ENCODE peak calls at places on chromosomes 12 and 14, in five cellular contexts. L, Q, M, P and X are unnamed samples.

GRCh38 chr14:50002926-50003212 is 110.0 kb downstream of the ARF6 start:
- DNase-seq in L (no peak), M (no peak), Q (no peak), P (no peak), X (no peak)

GRCh38 chr14:65732112-65732511 is 319.6 kb downstream of the FUT8 start:
- DNase-seq in Q (no peak), P (no peak), M (no peak), L (no peak), X (peak)

GRCh38 chr12:87728936-87729593 is 300.1 kb downstream of the C12orf50 start:
- DNase-seq in L (no peak), Q (no peak), M (no peak), P (no peak), X (peak)

GRCh38 chr12:66087365-66087943 is 43.1 kb downstream of the LLPH start:
- DNase-seq in L (peak), M (peak), P (peak), Q (peak), X (peak)

GRCh38 chr14:39217214-39217879 is 16.4 kb upstream of the MIA2 start:
- DNase-seq in Q (no peak), L (no peak), P (no peak), M (no peak), X (no peak)

GRCh38 chr12:132423251-132424117 is 66.5 kb upstream of the FBRSL1 start:
- DNase-seq in Q (no peak), M (no peak), L (no peak), P (no peak), X (no peak)

GRCh38 chr12:55830601-55831406 is 1.4 kb upstream of the DNAJC14 start:
- DNase-seq in P (peak), L (peak), M (peak), Q (peak), X (peak)

GRCh38 chr14:80475074-80475473 is 263.8 kb upstream of the DIO2 start:
- DNase-seq in L (peak), Q (no peak), M (no peak), P (no peak), X (peak)

GRCh38 chr12:130626601-130627000 is 89.5 kb downstream of the RIMBP2 start:
- DNase-seq in M (no peak), Q (no peak), P (no peak), L (no peak), X (no peak)

GRCh38 chr14:55425091-55425490 is 13.5 kb upstream of the ATG14 start:
- DNase-seq in Q (no peak), L (no peak), M (no peak), P (no peak), X (no peak)

GRCh38 chr14:101584049-101584859 is 23.0 kb downstream of the DIO3 start:
- DNase-seq in M (no peak), Q (peak), P (peak), L (peak), X (peak)

GRCh38 chr12:77625441-77625840 is 205.3 kb upstream of the NAV3 start:
- DNase-seq in L (peak), P (peak), M (no peak), Q (no peak), X (peak)

GRCh38 chr14:21308132-21308478 is 28.2 kb downstream of the RPGRIP1 start:
- DNase-seq in Q (no peak), M (no peak), P (no peak), L (no peak), X (no peak)

GRCh38 chr14:72492196-72492595 is 401.7 kb downstream of the DPF3 start:
- DNase-seq in P (no peak), Q (no peak), M (no peak), L (no peak), X (no peak)

GRCh38 chr12:57229041-57229633 is 374 bp upstream of the SHMT2 start:
- DNase-seq in Q (no peak), P (no peak), M (no peak), L (peak), X (no peak)

GRCh38 chr12:46368138-46368537 is 4.4 kb downstream of the SLC38A2 start:
- DNase-seq in Q (no peak), P (peak), L (no peak), M (no peak), X (peak)

GRCh38 chr12:111687255-111687654 is 1.4 kb downstream of the ACAD10 start:
- DNase-seq in M (no peak), P (no peak), Q (no peak), L (no peak), X (peak)
- H3K4me3 ChIP-seq in M (no peak), P (no peak), Q (no peak), L (peak), X (no peak)

GRCh38 chr14:61255968-61256367 is 25.2 kb downstream of the TMEM30B start:
- DNase-seq in P (no peak), M (no peak), Q (no peak), L (no peak), X (no peak)

GRCh38 chr14:61250063-61250462 is 31.1 kb downstream of the TMEM30B start:
- DNase-seq in P (no peak), M (no peak), Q (no peak), L (no peak), X (no peak)

GRCh38 chr14:61254803-61255526 is 26.2 kb downstream of the TMEM30B start:
- DNase-seq in P (no peak), Q (no peak), M (no peak), L (no peak), X (no peak)

GRCh38 chr14:61252354-61253063 is 28.6 kb downstream of the TMEM30B start:
- DNase-seq in Q (peak), M (peak), P (peak), L (peak), X (peak)

DNA sequence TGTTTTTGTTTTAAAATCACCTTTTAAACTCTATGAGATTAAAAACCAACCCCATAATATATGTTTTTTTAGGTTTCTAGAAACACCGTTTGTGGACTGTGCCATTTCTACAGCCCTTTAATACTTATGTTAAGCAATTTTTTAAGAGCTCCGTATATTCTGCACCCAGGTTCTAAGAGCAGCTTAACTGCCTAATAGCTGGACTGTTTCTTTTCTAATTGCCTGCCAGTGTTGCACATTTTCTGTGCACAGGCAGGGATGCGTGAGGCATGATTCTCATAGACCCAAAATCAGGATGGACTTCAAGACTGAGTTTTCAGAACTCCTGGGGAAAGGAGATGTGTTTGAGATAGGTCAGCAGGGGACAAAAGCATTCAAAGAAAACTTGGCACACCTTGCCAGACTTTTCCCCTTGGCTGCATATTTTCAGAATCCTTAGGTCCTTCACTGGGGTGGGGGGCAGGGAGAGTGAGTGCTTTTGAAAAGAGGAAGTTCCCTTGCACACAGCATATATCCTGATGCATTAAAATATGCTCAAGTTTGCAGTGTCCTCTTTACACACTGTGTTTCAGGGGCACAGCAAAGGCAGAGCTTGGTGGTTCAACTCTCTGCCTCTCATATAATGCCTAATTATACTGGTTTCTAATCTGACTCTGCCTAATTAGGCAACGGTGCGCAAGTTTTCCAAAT is 27.9 kb downstream of the TMEM30B start:
- DNase-seq in M (no peak), Q (no peak), P (no peak), L (no peak), X (no peak)
- TF ChIP-seq CTCF in M (no peak), Q (no peak), P (no peak), L (no peak), X (no peak)

GRCh38 chr12:76346236-76346635 is 2.0 kb downstream of the BBS10 start:
- DNase-seq in P (peak), M (no peak), L (peak), Q (no peak), X (peak)

GRCh38 chr12:76348079-76348901 is at the start of gene BBS10:
- DNase-seq in P (peak), M (peak), Q (peak), L (peak), X (peak)

GRCh38 chr12:76345569-76345968 is 2.6 kb downstream of the BBS10 start:
- DNase-seq in P (no peak), Q (no peak), L (no peak), M (no peak), X (no peak)

GRCh38 chr12:76341436-76342030 is 6.7 kb downstream of the BBS10 start:
- DNase-seq in M (no peak), P (peak), Q (no peak), L (peak), X (peak)

GRCh38 chr12:76346798-76347420 is 1.3 kb downstream of the BBS10 start:
- DNase-seq in M (peak), P (peak), L (peak), Q (peak), X (peak)
- H3K4me3 ChIP-seq in M (no peak), P (peak), L (peak), Q (no peak), X (peak)

GRCh38 chr14:90204516-90204915 is 51.8 kb upstream of the PSMC1 start:
- DNase-seq in M (no peak), L (no peak), P (no peak), Q (no peak), X (no peak)
- TF ChIP-seq CTCF in M (no peak), L (no peak), P (no peak), Q (no peak), X (no peak)

DNA sequence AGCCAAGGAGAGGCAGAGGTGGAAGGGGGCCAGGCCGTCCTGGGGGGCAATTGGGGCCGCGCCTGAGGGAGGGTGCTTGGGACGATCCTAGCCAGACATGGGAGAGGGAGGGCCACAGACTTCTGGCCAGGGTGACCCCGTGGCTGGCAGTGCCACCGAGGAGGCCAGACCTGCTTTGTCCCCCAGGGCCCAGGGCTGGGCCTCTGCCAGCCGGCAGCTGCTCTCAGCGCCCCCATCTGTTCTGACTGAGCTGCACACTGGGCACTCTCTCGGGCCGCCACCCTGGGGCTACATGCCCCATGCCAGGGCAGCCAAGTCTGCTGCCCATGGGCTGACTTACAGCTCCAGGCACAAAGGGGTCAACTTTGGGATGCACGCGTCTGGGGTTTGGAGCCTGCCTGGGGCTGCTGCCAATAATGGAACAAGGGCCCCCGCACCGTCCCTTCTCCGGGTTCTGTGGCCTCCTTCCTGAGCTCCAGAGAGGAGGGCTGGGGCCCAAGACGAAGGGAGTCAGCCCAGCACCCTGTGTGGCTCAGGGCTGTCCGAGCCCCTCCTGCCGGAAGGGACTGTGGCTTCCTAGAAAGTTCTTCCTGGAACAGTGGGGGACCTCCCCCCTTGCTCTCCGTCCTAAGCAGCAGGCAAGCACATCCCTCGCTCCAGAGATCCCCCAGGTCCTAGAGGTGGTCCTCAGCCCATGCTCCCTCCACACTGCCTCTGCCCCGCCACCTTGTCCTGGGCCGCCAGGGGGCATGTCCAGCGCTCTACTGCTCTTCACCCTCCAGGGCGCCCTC is 1.1 kb downstream of the ADSS1 start:
- DNase-seq in M (peak), L (no peak), P (peak), Q (no peak), X (peak)
- H3K4me3 ChIP-seq in M (no peak), L (peak), P (peak), Q (peak), X (peak)

GRCh38 chr12:74752196-74752595 is 214.6 kb downstream of the ATXN7L3B start:
- DNase-seq in M (no peak), L (no peak), P (no peak), Q (no peak), X (no peak)

GRCh38 chr12:74747305-74747704 is 209.7 kb downstream of the ATXN7L3B start:
- DNase-seq in Q (no peak), P (peak), M (no peak), L (peak), X (peak)
- TF ChIP-seq CTCF in Q (no peak), P (no peak), M (no peak), L (peak), X (peak)

DNA sequence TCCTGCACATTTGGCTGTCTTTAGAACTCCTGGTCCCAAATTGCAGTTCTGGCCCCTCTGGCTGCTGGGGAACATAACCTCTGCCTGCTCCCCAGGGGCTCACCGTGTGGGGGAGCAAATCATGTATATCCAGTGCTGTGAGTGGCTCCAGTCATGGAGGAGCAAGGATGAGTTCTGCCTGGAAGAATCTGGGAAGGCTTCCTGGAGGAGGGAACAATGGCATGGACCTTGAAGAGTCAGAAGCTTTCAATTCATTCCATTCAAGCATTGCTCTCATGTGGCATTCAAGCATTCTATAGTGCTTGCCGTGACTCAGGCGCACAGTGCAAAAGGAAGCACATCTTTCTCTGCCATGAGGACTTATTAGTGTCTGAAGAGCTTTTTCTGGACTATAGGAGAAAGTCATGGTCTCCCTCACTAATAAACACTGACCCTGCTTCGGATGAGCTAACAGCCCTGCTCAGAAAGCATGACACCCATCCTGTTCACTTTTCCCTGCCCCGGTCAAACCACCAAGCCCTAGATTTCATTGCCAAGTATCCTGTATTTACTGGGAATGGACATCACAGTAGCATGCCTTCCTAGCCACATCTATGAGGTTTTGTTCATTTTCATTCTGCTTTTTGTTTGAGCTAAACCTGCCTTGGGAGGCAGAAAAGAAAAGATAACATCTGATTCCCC is 3.5 kb downstream of the IFI27 start:
- DNase-seq in Q (no peak), L (no peak), M (no peak), P (no peak), X (no peak)
- H3K4me3 ChIP-seq in Q (no peak), L (no peak), M (no peak), P (no peak), X (no peak)

GRCh38 chr12:95582230-95583058 is 31.2 kb upstream of the USP44 start:
- DNase-seq in P (peak), M (no peak), Q (no peak), L (peak), X (peak)
- TF ChIP-seq CTCF in P (peak), M (peak), Q (peak), L (peak), X (peak)

DNA sequence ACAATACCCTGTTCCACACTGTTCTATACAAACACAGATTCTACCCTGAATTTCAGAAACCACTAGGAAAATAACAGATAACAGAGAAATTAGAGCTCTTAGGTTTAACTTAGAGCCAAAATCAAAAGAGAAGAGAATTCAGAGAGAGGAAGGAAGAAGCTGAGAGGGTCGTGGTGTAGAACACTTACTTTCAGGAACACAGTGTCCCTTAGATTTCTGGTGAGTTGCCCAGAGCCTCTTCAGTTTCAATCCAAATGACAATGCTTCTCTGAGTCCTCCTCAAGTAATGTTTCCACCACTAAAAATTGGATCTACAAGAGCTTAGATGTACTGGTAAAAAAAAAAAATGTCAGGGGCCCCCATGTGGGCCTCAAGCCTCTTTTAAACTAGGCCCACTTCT is 2.6 kb downstream of the YAF2 start:
- DNase-seq in P (no peak), M (peak), Q (peak), L (no peak), X (peak)
- H3K4me3 ChIP-seq in P (no peak), M (no peak), Q (no peak), L (peak), X (no peak)